ENCODE peak calls at places on chromosomes 6 and 20, in six cellular contexts. I is A549; E is sigmoid colon; F is iPS DF 6.9; P is lower lobe of right lung; C is CD4-positive, alpha-beta memory T cell. A is an unnamed sample.

GRCh38 chr20:23225407-23226060 is 125.1 kb upstream of the NXT1 start:
- DNase-seq in P (peak; percentile 67), I (peak; percentile 58), E (peak; percentile 84), C (no peak), F (no peak), A (peak; percentile 90)

GRCh38 chr6:40165036-40165709 is 230.9 kb upstream of the MOCS1 start:
- DNase-seq in F (no peak), I (no peak), E (no peak), P (no peak), C (no peak), A (no peak)

GRCh38 chr20:40508821-40509220 is 180.2 kb downstream of the MAFB start:
- DNase-seq in F (no peak), E (no peak), P (no peak), I (no peak), C (no peak), A (no peak)

GRCh38 chr6:30615958-30616810 is 859 bp downstream of the PPP1R10 start:
- DNase-seq in C (peak; percentile 71), F (no peak), P (no peak), I (peak; percentile 60), E (peak; percentile 69), A (no peak)

GRCh38 chr6:72783667-72784066 is 161.8 kb downstream of the KCNQ5 start:
- DNase-seq in P (no peak), C (no peak), E (no peak), F (no peak), I (no peak), A (no peak)

GRCh38 chr6:81842254-81842653 is 89.8 kb upstream of the TENT5A start:
- DNase-seq in P (no peak), F (no peak), E (no peak), I (no peak), C (no peak), A (no peak)

GRCh38 chr6:41940759-41941279 is 789 bp downstream of the CCND3 start:
- DNase-seq in E (peak; percentile 75), P (peak; percentile 70), C (peak; percentile 53), F (no peak), I (peak; percentile 62), A (peak; percentile 66)

GRCh38 chr20:38982291-38982690 is 20.1 kb downstream of the DHX35 start:
- DNase-seq in I (no peak), F (no peak), C (no peak), E (no peak), P (no peak), A (no peak)

GRCh38 chr6:82608777-82609176 is 245.2 kb downstream of the TPBG start:
- DNase-seq in F (no peak), P (no peak), E (no peak), I (no peak), C (no peak), A (no peak)

GRCh38 chr20:5065489-5066383 is 54.0 kb downstream of the PCNA start:
- DNase-seq in P (peak; percentile 76), C (no peak), E (peak; percentile 68), I (peak; percentile 98), F (no peak), A (peak; percentile 78)

GRCh38 chr6:158219229-158219628 is 51.1 kb downstream of the GTF2H5 start:
- DNase-seq in F (no peak), P (no peak), I (peak; percentile 45), E (no peak), C (no peak), A (no peak)

GRCh38 chr6:105344971-105345370 is 57.9 kb downstream of the PREP start:
- DNase-seq in F (no peak), P (no peak), C (no peak), I (no peak), E (no peak), A (no peak)

GRCh38 chr20:29744071-29744470 is 1513.4 kb upstream of the DEFB115 start:
- DNase-seq in I (no peak), P (no peak), C (no peak), F (no peak), E (no peak), A (no peak)
- H3K9me3 ChIP-seq in I (no peaks in the 10 kb centered on the region), P (no peaks in the 10 kb centered on the region), C (no peaks in the 10 kb centered on the region), F (peaks cover 11% of the 10 kb centered on the region), E (peaks cover 3% of the 10 kb centered on the region), A (peaks cover 2% of the 10 kb centered on the region)

DNA sequence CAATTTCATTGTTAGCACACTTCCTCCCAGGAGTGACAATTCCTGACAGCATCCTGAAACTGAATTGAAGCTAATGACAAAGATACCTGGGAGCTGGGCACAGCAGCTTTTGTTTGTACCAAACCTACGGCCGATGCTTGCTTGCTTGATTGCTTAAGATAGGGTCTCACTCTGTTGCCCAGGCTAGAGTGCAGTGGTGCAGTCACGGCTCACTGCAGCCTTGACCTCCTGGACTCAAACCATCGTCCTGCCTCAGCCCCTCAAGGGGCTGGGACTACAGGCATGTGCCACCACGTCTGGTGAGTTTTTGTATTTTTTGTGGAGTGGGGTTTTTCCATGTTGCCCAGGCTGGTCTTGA is 84.7 kb upstream of the SCP2D1 start:
- DNase-seq in C (no peak), E (no peak), F (no peak), P (no peak), I (no peak), A (no peak)
- H3K27ac ChIP-seq in C (no peak overlapping the region), E (no peak overlapping the region), F (no peak overlapping the region), P (no peak overlapping the region), I (no peak overlapping the region), A (no peak overlapping the region)

GRCh38 chr6:28188111-28188979 is 36.7 kb upstream of the ZSCAN9 start:
- DNase-seq in C (no peak), P (no peak), E (no peak), F (no peak), I (no peak), A (no peak)
- H3K9me3 ChIP-seq in C (peaks cover 19% of the 10 kb centered on the region), P (peaks cover 37% of the 10 kb centered on the region), E (peaks cover 33% of the 10 kb centered on the region), F (peaks cover 4% of the 10 kb centered on the region), I (peaks cover 38% of the 10 kb centered on the region), A (peaks cover 7% of the 10 kb centered on the region)

GRCh38 chr6:142820336-142821016 is 124.5 kb downstream of the HIVEP2 start:
- DNase-seq in I (no peak), E (no peak), F (no peak), C (peak; percentile 14), P (no peak), A (no peak)
- H3K27ac ChIP-seq in I (no peak overlapping the region), E (peak overlapping the region; percentile 60), F (no peak overlapping the region), C (peak overlapping the region; percentile 76), P (peak overlapping the region; percentile 62), A (peak overlapping the region; percentile 57)

GRCh38 chr6:137188855-137189254 is 15.4 kb upstream of the IL22RA2 start:
- DNase-seq in C (no peak), F (peak; percentile 57), E (no peak), P (no peak), I (peak; percentile 38), A (no peak)
- H3K9me3 ChIP-seq in C (peaks cover 7% of the 10 kb centered on the region), F (peaks cover 6% of the 10 kb centered on the region), E (peaks cover 8% of the 10 kb centered on the region), P (peaks cover 27% of the 10 kb centered on the region), I (peaks cover 19% of the 10 kb centered on the region), A (peaks cover 28% of the 10 kb centered on the region)